ENCODE peak calls at places on chromosomes 3 and 15, in eight cellular contexts. S, Y, I, U, L, F, E and X are unnamed samples.

GRCh38 chr3:147380271-147380995 is 25.9 kb downstream of the ZIC4 start:
- DNase-seq in Y (no peak), U (no peak), I (no peak), L (no peak), F (no peak), S (no peak), E (no peak), X (no peak)

GRCh38 chr3:47112997-47113396 is 50.9 kb downstream of the SETD2 start:
- DNase-seq in U (no peak), S (no peak), F (no peak), I (no peak), Y (no peak), E (no peak), L (no peak), X (no peak)

GRCh38 chr15:84748274-84749110 is at the start of gene ZNF592:
- DNase-seq in L (peak), U (peak), E (peak), I (peak), Y (peak), F (peak), S (peak), X (no peak)

GRCh38 chr3:38755130-38755529 is 60.9 kb downstream of the SCN10A start:
- DNase-seq in I (no peak), Y (no peak), F (no peak), S (no peak), U (no peak), E (peak), L (no peak), X (no peak)

GRCh38 chr3:126573492-126574117 is 14.9 kb upstream of the C3orf22 start:
- DNase-seq in E (no peak), U (no peak), Y (no peak), L (no peak), S (peak), I (no peak), F (peak), X (no peak)

GRCh38 chr3:15982243-15982642 is 184.5 kb upstream of the ANKRD28 start:
- DNase-seq in Y (no peak), L (no peak), F (no peak), E (no peak), S (no peak), I (no peak), U (no peak), X (no peak)

GRCh38 chr3:126733061-126733430 is 29.0 kb downstream of the CHCHD6 start:
- DNase-seq in F (no peak), E (no peak), S (no peak), U (no peak), Y (no peak), I (no peak), L (no peak), X (no peak)

GRCh38 chr15:99651023-99651807 is 82.0 kb downstream of the LYSMD4 start:
- DNase-seq in U (no peak), F (no peak), I (no peak), Y (no peak), L (no peak), E (peak), S (no peak), X (peak)

GRCh38 chr3:119945286-119945685 is 149.0 kb downstream of the GSK3B start:
- DNase-seq in L (no peak), F (no peak), S (no peak), Y (no peak), I (no peak), U (no peak), E (no peak), X (no peak)

GRCh38 chr3:184588776-184589175 is 27.2 kb downstream of the EPHB3 start:
- DNase-seq in S (no peak), Y (no peak), U (no peak), I (no peak), L (no peak), E (no peak), F (no peak), X (no peak)

GRCh38 chr15:86155551-86155950 is 75.9 kb downstream of the AGBL1 start:
- DNase-seq in F (no peak), I (no peak), S (no peak), L (no peak), U (no peak), E (no peak), Y (no peak), X (no peak)

GRCh38 chr15:61141497-61142125 is 87.5 kb downstream of the RORA start:
- DNase-seq in I (no peak), F (no peak), E (no peak), S (no peak), L (no peak), U (no peak), Y (no peak), X (no peak)

GRCh38 chr3:61777483-61777882 is 216.1 kb downstream of the PTPRG start:
- DNase-seq in Y (no peak), I (no peak), L (no peak), U (no peak), S (no peak), F (no peak), E (no peak), X (no peak)

GRCh38 chr3:122676759-122677158 is 3.9 kb upstream of the PARP14 start:
- DNase-seq in I (no peak), S (no peak), E (peak), U (no peak), Y (no peak), L (no peak), F (no peak), X (no peak)